ENCODE peak calls at places on chromosome 20, in nine cellular contexts. H is lung; U is CD8-positive, alpha-beta T cell; K is OCI-LY7; L is K562; A is CD4-positive, CD25-positive, alpha-beta regulatory T cell; O is psoas muscle; D is suprapubic skin; S is stomach. Q is an unnamed sample. For H3K9me3, the result is how much of the 10 kb centered on the place peaks cover.

GRCh38 chr20:62761058-62761758 is 35.1 kb upstream of the MRGBP start:
- DNase-seq in H (no peak), U (no peak), K (no peak), L (no peak), A (no peak), O (peak), D (no peak), S (no peak), Q (no peak)

GRCh38 chr20:48186447-48186846 is 401.2 kb upstream of the SULF2 start:
- DNase-seq in H (no peak), U (no peak), K (no peak), L (no peak), A (no peak), O (no peak), D (no peak), S (no peak), Q (no peak)

GRCh38 chr20:63401384-63402110 is 40.4 kb upstream of the CHRNA4 start:
- DNase-seq in H (no peak), U (no peak), K (no peak), L (no peak), A (no peak), O (no peak), D (no peak), S (no peak), Q (no peak)

GRCh38 chr20:57662313-57663240 is 42.4 kb upstream of the ZBP1 start:
- DNase-seq in H (no peak), U (no peak), K (no peak), L (no peak), A (no peak), O (no peak), D (peak), S (peak), Q (no peak)

GRCh38 chr20:59807909-59808728 is 125.3 kb downstream of the SYCP2 start:
- DNase-seq in H (peak), U (no peak), K (no peak), L (no peak), A (no peak), O (no peak), D (peak), S (peak), Q (no peak)

GRCh38 chr20:22775671-22776139 is 191.3 kb upstream of the FOXA2 start:
- DNase-seq in H (no peak), U (no peak), K (no peak), L (no peak), A (no peak), O (no peak), D (no peak), S (no peak), Q (no peak)

GRCh38 chr20:62158088-62158400 is 14.5 kb downstream of the SS18L1 start:
- DNase-seq in H (no peak), U (no peak), K (no peak), L (no peak), A (no peak), O (no peak), D (no peak), S (no peak), Q (no peak)

GRCh38 chr20:1820137-1821074 is 74.8 kb upstream of the SIRPA start:
- DNase-seq in H (peak), U (no peak), K (no peak), L (no peak), A (no peak), O (no peak), D (no peak), S (no peak), Q (no peak)

GRCh38 chr20:56540415-56540814 is 7.4 kb downstream of the FAM209B start:
- DNase-seq in H (no peak), U (no peak), K (no peak), L (no peak), A (no peak), O (no peak), D (no peak), S (no peak), Q (no peak)

GRCh38 chr20:55166063-55166462 is 690.7 kb downstream of the DOK5 start:
- DNase-seq in H (no peak), U (no peak), K (no peak), L (no peak), A (no peak), O (no peak), D (no peak), S (no peak), Q (no peak)

GRCh38 chr20:60306516-60306915 is 348.3 kb downstream of the CDH26 start:
- DNase-seq in H (no peak), U (no peak), K (no peak), L (no peak), A (no peak), O (no peak), D (no peak), S (no peak), Q (no peak)

GRCh38 chr20:63288581-63289251 is 4.3 kb upstream of the COL20A1 start:
- DNase-seq in H (no peak), U (no peak), K (no peak), L (no peak), A (no peak), O (peak), D (no peak), S (no peak), Q (no peak)

GRCh38 chr20:36106606-36107005 is 47.9 kb upstream of the EPB41L1 start:
- DNase-seq in H (no peak), U (no peak), K (no peak), L (no peak), A (no peak), O (no peak), D (no peak), S (peak), Q (no peak)

GRCh38 chr20:48791666-48792071 is 36.1 kb downstream of the PREX1 start:
- DNase-seq in H (no peak), U (no peak), K (no peak), L (no peak), A (no peak), O (no peak), D (no peak), S (no peak), Q (no peak)

GRCh38 chr20:50786703-50787102 is 8.2 kb upstream of the BCAS4 start:
- DNase-seq in H (no peak), U (no peak), K (no peak), L (no peak), A (no peak), O (no peak), D (no peak), S (no peak), Q (no peak)

GRCh38 chr20:16437387-16437990 is 135.8 kb downstream of the KIF16B start:
- DNase-seq in H (no peak), U (no peak), K (no peak), L (no peak), A (no peak), O (no peak), D (no peak), S (no peak), Q (no peak)
- H3K9me3 ChIP-seq in H (under half), U (under half), K (under half), L (under half), A (under half), O (under half), D (under half), S (under half), Q (under half)

GRCh38 chr20:46004187-46004586 is 4.5 kb upstream of the MMP9 start:
- DNase-seq in H (no peak), U (no peak), K (no peak), L (no peak), A (no peak), O (peak), D (no peak), S (no peak), Q (no peak)
- H3K4me3 ChIP-seq in H (no peak), U (no peak), K (no peak), L (no peak), A (peak), O (no peak), D (no peak), S (no peak), Q (no peak)

DNA sequence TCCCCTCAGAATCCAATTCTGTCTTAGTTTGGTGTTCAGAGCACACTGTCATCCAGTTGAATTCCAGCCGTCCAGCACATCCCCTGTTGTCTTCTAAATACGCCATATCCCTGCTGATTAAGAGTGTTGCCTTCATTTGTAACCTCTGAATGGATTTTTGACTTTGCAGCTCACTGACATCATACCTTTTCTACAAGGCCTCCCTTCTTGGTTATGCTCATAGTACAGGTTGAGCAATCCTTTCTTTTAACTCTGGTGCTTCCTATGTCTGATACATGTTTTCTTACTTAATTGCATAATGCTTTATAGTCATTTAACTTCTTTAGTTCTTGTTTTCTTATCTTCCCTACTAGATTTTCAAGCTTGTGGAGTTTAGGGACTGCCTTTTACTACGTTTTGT is 36.4 kb downstream of the XRN2 start:
- DNase-seq in H (no peak), U (no peak), K (no peak), L (no peak), A (no peak), O (no peak), D (no peak), S (no peak), Q (no peak)
- H3K9me3 ChIP-seq in H (under half), U (under half), K (under half), L (under half), A (under half), O (under half), D (under half), S (under half), Q (under half)

GRCh38 chr20:3749087-3749688 is 16.7 kb downstream of the HSPA12B start:
- DNase-seq in H (no peak), U (no peak), K (no peak), L (no peak), A (no peak), O (no peak), D (no peak), S (no peak), Q (no peak)

GRCh38 chr20:3751284-3751663 is 16.3 kb downstream of the ADISSP start:
- DNase-seq in H (no peak), U (no peak), K (no peak), L (no peak), A (no peak), O (no peak), D (no peak), S (no peak), Q (no peak)

GRCh38 chr20:3748073-3748472 is 15.6 kb downstream of the HSPA12B start:
- DNase-seq in H (no peak), U (no peak), K (no peak), L (no peak), A (no peak), O (no peak), D (no peak), S (no peak), Q (no peak)

GRCh38 chr20:3751664-3752385 is 15.7 kb downstream of the ADISSP start:
- DNase-seq in H (peak), U (no peak), K (no peak), L (no peak), A (peak), O (peak), D (no peak), S (peak), Q (no peak)

GRCh38 chr20:3749689-3750639 is 17.5 kb downstream of the HSPA12B start:
- DNase-seq in H (no peak), U (no peak), K (no peak), L (peak), A (peak), O (no peak), D (no peak), S (peak), Q (peak)
- H3K4me3 ChIP-seq in H (no peak), U (no peak), K (no peak), L (no peak), A (no peak), O (no peak), D (no peak), S (no peak), Q (no peak)

Q was measured in A673.